ENCODE peak calls at places on chromosomes 5 and 9, in nine cellular contexts. One of them, this sample, is unnamed.

GRCh38 chr9:27303219-27303618 is 6.3 kb upstream of the EQTN start:
- DNase-seq in Peyer's patch: no peak
- DNase-seq in GM12892: no peak
- DNase-seq in gastrocnemius medialis: no peak
- DNase-seq in breast epithelium: no peak
- DNase-seq in right lobe of liver: no peak
- DNase-seq in NB4: peak
- DNase-seq in suprapubic skin: no peak
- DNase-seq in HCT116: no peak
- DNase-seq in this sample: peak

GRCh38 chr5:54944364-54944763 is 41.0 kb downstream of the ESM1 start:
- DNase-seq in right lobe of liver: no peak
- DNase-seq in gastrocnemius medialis: no peak
- DNase-seq in GM12892: no peak
- DNase-seq in Peyer's patch: no peak
- DNase-seq in breast epithelium: no peak
- DNase-seq in suprapubic skin: no peak
- DNase-seq in NB4: peak
- DNase-seq in HCT116: peak
- DNase-seq in this sample: peak

GRCh38 chr5:50969207-50970145 is 303.0 kb downstream of the PARP8 start:
- DNase-seq in NB4: no peak
- DNase-seq in Peyer's patch: no peak
- DNase-seq in GM12892: no peak
- DNase-seq in HCT116: no peak
- DNase-seq in breast epithelium: no peak
- DNase-seq in gastrocnemius medialis: no peak
- DNase-seq in suprapubic skin: no peak
- DNase-seq in right lobe of liver: no peak
- DNase-seq in this sample: no peak

GRCh38 chr5:150293091-150293941 is 3.7 kb upstream of the CAMK2A start:
- DNase-seq in Peyer's patch: no peak
- DNase-seq in breast epithelium: no peak
- DNase-seq in right lobe of liver: no peak
- DNase-seq in gastrocnemius medialis: no peak
- DNase-seq in suprapubic skin: no peak
- DNase-seq in NB4: no peak
- DNase-seq in HCT116: no peak
- DNase-seq in GM12892: no peak
- DNase-seq in this sample: peak

GRCh38 chr9:5301544-5301943 is 3.0 kb downstream of the RLN2 start:
- DNase-seq in NB4: no peak
- DNase-seq in right lobe of liver: no peak
- DNase-seq in gastrocnemius medialis: no peak
- DNase-seq in GM12892: no peak
- DNase-seq in suprapubic skin: no peak
- DNase-seq in breast epithelium: no peak
- DNase-seq in Peyer's patch: no peak
- DNase-seq in HCT116: no peak
- DNase-seq in this sample: no peak

GRCh38 chr5:56815657-56816545 is 552 bp downstream of the MAP3K1 start:
- DNase-seq in breast epithelium: peak
- DNase-seq in NB4: peak
- DNase-seq in gastrocnemius medialis: no peak
- DNase-seq in HCT116: no peak
- DNase-seq in right lobe of liver: peak
- DNase-seq in GM12892: peak
- DNase-seq in suprapubic skin: peak
- DNase-seq in Peyer's patch: peak
- DNase-seq in this sample: peak

GRCh38 chr5:113195197-113195715 is 218.7 kb downstream of the DCP2 start:
- DNase-seq in HCT116: no peak
- DNase-seq in NB4: no peak
- DNase-seq in Peyer's patch: no peak
- DNase-seq in suprapubic skin: no peak
- DNase-seq in GM12892: no peak
- DNase-seq in gastrocnemius medialis: no peak
- DNase-seq in breast epithelium: no peak
- DNase-seq in right lobe of liver: no peak
- DNase-seq in this sample: no peak

GRCh38 chr9:93686880-93687236 is 110.5 kb downstream of the PHF2 start:
- DNase-seq in right lobe of liver: no peak
- DNase-seq in HCT116: no peak
- DNase-seq in suprapubic skin: no peak
- DNase-seq in GM12892: no peak
- DNase-seq in gastrocnemius medialis: no peak
- DNase-seq in NB4: no peak
- DNase-seq in breast epithelium: peak
- DNase-seq in Peyer's patch: no peak
- DNase-seq in this sample: no peak

GRCh38 chr9:115170674-115171073 is 52.7 kb upstream of the TNC start:
- DNase-seq in Peyer's patch: no peak
- DNase-seq in suprapubic skin: no peak
- DNase-seq in GM12892: no peak
- DNase-seq in right lobe of liver: no peak
- DNase-seq in gastrocnemius medialis: no peak
- DNase-seq in breast epithelium: no peak
- DNase-seq in NB4: no peak
- DNase-seq in HCT116: peak
- DNase-seq in this sample: no peak

GRCh38 chr9:134328841-134329575 is 2.8 kb downstream of the RXRA start:
- DNase-seq in Peyer's patch: peak
- DNase-seq in right lobe of liver: peak
- DNase-seq in HCT116: no peak
- DNase-seq in breast epithelium: no peak
- DNase-seq in suprapubic skin: no peak
- DNase-seq in NB4: no peak
- DNase-seq in gastrocnemius medialis: peak
- DNase-seq in GM12892: no peak
- DNase-seq in this sample: no peak

GRCh38 chr9:138052322-138052615 is 174.7 kb downstream of the CACNA1B start:
- DNase-seq in Peyer's patch: peak
- DNase-seq in breast epithelium: no peak
- DNase-seq in NB4: no peak
- DNase-seq in gastrocnemius medialis: no peak
- DNase-seq in HCT116: no peak
- DNase-seq in right lobe of liver: no peak
- DNase-seq in suprapubic skin: no peak
- DNase-seq in GM12892: no peak
- DNase-seq in this sample: no peak

DNA sequence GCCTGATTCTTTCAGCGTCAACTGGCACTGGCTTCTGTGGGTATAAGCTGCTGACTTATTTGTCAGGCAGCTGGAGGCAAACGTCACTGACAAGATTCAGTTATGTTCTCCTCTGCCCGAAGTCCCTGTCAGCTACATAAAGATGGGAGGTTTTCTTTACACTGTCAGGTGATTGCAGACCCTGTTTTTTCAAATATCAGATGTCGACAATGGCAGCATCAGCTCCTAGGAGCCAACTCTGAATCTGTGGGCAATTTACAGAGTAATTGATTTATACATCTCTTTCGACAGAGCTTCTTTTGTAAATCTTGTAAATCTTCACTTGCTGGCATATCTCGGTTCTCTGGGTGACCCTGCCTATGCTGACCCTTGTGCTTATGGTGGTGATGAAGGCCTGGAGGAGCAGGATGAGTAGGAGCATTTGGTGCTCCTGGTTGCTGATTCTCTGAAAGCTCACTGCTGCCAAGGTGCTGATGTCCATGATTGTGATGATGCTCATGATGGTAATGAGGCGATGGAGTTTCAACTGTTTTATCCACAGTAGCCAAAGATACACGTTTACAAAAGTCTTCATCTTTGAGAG is 10.9 kb downstream of the SELENOP start:
- DNase-seq in GM12892: no peak
- DNase-seq in breast epithelium: no peak
- DNase-seq in right lobe of liver: no peak
- DNase-seq in suprapubic skin: no peak
- DNase-seq in gastrocnemius medialis: no peak
- DNase-seq in Peyer's patch: no peak
- DNase-seq in NB4: no peak
- DNase-seq in HCT116: no peak
- DNase-seq in this sample: no peak
- TF ChIP-seq POLR2A in GM12892: no peak
- TF ChIP-seq POLR2A in breast epithelium: no peak
- TF ChIP-seq POLR2A in right lobe of liver: peak
- TF ChIP-seq POLR2A in suprapubic skin: no peak
- TF ChIP-seq POLR2A in gastrocnemius medialis: no peak
- TF ChIP-seq POLR2A in Peyer's patch: no peak
- TF ChIP-seq POLR2A in NB4: no peak
- TF ChIP-seq POLR2A in HCT116: no peak
- TF ChIP-seq POLR2A in this sample: no peak

GRCh38 chr5:77086611-77087483 is at the start of gene ZBED3:
- DNase-seq in breast epithelium: peak
- DNase-seq in right lobe of liver: peak
- DNase-seq in gastrocnemius medialis: peak
- DNase-seq in HCT116: peak
- DNase-seq in suprapubic skin: peak
- DNase-seq in Peyer's patch: peak
- DNase-seq in NB4: peak
- DNase-seq in GM12892: peak
- DNase-seq in this sample: peak
- TF ChIP-seq POLR2A in breast epithelium: no peak
- TF ChIP-seq POLR2A in right lobe of liver: no peak
- TF ChIP-seq POLR2A in gastrocnemius medialis: no peak
- TF ChIP-seq POLR2A in HCT116: peak
- TF ChIP-seq POLR2A in suprapubic skin: no peak
- TF ChIP-seq POLR2A in Peyer's patch: no peak
- TF ChIP-seq POLR2A in NB4: no peak
- TF ChIP-seq POLR2A in GM12892: no peak
- TF ChIP-seq POLR2A in this sample: no peak

GRCh38 chr9:121743441-121744001 is 92.1 kb downstream of the DAB2IP start:
- DNase-seq in gastrocnemius medialis: peak
- DNase-seq in suprapubic skin: peak
- DNase-seq in GM12892: no peak
- DNase-seq in NB4: no peak
- DNase-seq in Peyer's patch: peak
- DNase-seq in right lobe of liver: peak
- DNase-seq in HCT116: peak
- DNase-seq in breast epithelium: peak
- DNase-seq in this sample: no peak
- TF ChIP-seq POLR2A in gastrocnemius medialis: peak
- TF ChIP-seq POLR2A in suprapubic skin: no peak
- TF ChIP-seq POLR2A in GM12892: no peak
- TF ChIP-seq POLR2A in NB4: no peak
- TF ChIP-seq POLR2A in Peyer's patch: peak
- TF ChIP-seq POLR2A in right lobe of liver: peak
- TF ChIP-seq POLR2A in HCT116: no peak
- TF ChIP-seq POLR2A in breast epithelium: no peak
- TF ChIP-seq POLR2A in this sample: no peak

DNA sequence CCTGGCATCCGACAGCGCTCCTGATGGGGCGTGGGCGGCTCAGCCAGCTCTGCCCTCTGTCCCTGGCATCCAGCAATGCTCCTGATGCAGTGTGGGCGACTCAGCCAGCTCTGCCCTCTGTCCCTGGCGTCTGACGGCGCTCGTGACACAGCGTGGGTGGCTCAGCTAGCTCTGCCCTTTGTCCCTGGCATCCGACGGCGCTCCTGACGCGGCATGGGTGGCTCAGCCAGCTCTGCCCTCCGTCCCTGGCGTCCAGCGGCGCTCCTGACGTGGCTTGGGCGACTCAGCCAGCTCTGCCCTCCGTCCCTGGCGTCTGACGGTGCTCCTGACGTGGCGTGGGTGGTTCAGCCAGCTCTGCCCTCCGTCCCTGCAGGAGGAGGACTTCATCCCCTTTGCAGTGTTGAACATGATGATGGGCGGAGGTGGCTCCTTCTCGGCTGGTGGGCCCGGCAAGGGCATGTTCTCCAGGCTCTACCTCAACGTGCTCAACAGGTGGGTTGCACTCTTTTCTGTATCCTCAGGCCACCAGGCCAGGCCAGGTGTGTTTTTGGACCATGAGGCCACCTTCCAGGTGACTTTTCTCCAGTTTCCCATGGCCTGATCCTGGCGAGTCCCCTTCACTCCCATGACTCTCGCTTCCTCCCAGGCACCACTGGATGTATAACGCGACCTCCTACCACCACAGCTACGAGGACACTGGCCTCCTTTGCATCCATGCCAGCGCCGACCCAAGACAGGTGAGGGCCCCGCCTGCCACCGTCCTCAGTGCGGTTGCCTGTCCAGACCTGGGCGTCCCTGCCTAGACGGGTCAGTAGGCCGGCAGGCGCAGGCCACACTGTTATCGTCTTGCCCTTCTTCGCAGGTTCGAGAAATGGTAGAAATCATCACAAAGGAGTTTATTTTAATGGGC is 8.0 kb downstream of the PMPCA start:
- DNase-seq in breast epithelium: no peak
- DNase-seq in NB4: no peak
- DNase-seq in right lobe of liver: peak
- DNase-seq in gastrocnemius medialis: no peak
- DNase-seq in suprapubic skin: no peak
- DNase-seq in Peyer's patch: no peak
- DNase-seq in GM12892: no peak
- DNase-seq in HCT116: no peak
- DNase-seq in this sample: no peak
- TF ChIP-seq POLR2A in breast epithelium: no peak
- TF ChIP-seq POLR2A in NB4: no peak
- TF ChIP-seq POLR2A in right lobe of liver: peak
- TF ChIP-seq POLR2A in gastrocnemius medialis: no peak
- TF ChIP-seq POLR2A in suprapubic skin: no peak
- TF ChIP-seq POLR2A in Peyer's patch: no peak
- TF ChIP-seq POLR2A in GM12892: no peak
- TF ChIP-seq POLR2A in HCT116: no peak
- TF ChIP-seq POLR2A in this sample: no peak

GRCh38 chr5:140005145-140005591 is 37.9 kb downstream of the NRG2 start:
- DNase-seq in Peyer's patch: no peak
- DNase-seq in right lobe of liver: no peak
- DNase-seq in HCT116: no peak
- DNase-seq in breast epithelium: no peak
- DNase-seq in suprapubic skin: no peak
- DNase-seq in GM12892: no peak
- DNase-seq in NB4: no peak
- DNase-seq in gastrocnemius medialis: no peak
- DNase-seq in this sample: no peak
- TF ChIP-seq POLR2A in Peyer's patch: no peak
- TF ChIP-seq POLR2A in right lobe of liver: no peak
- TF ChIP-seq POLR2A in HCT116: no peak
- TF ChIP-seq POLR2A in breast epithelium: no peak
- TF ChIP-seq POLR2A in suprapubic skin: no peak
- TF ChIP-seq POLR2A in GM12892: peak
- TF ChIP-seq POLR2A in NB4: no peak
- TF ChIP-seq POLR2A in gastrocnemius medialis: no peak
- TF ChIP-seq POLR2A in this sample: no peak

This sample was measured in erythroblast.